ENCODE peak calls at places on chromosome 22, in nine cellular contexts. N is transverse colon; L is heart left ventricle; B is CD8-positive, alpha-beta T cell; G is endothelial cell of umbilical vein; J is lung; Y is psoas muscle; S is thoracic aorta; M is right cardiac atrium. X is an unnamed sample.
A peak's percentile ranks its signal among the peaks of the same experiment; 100 is the strongest.

GRCh38 chr22:28910575-28911278 is 27.4 kb downstream of the ZNRF3 start:
- DNase-seq in M (no peak), G (no peak), L (no peak), Y (no peak), N (no peak), B (no peak), S (no peak), J (no peak), X (no peak)

GRCh38 chr22:32591620-32592019 is 117.0 kb downstream of the FBXO7 start:
- DNase-seq in N (no peak), M (no peak), S (no peak), J (no peak), B (no peak), L (no peak), Y (no peak), G (no peak), X (no peak)

GRCh38 chr22:17430298-17430900 is 61.1 kb downstream of the CECR2 start:
- DNase-seq in B (no peak), G (no peak), S (no peak), M (no peak), N (no peak), L (no peak), J (no peak), Y (no peak), X (no peak)

GRCh38 chr22:40512426-40513136 is 123.9 kb downstream of the MRTFA start:
- DNase-seq in M (no peak), N (no peak), J (no peak), L (no peak), Y (no peak), S (no peak), B (no peak), G (no peak), X (no peak)

GRCh38 chr22:32574397-32574796 is 99.8 kb downstream of the FBXO7 start:
- DNase-seq in G (no peak), B (no peak), J (no peak), M (no peak), L (no peak), Y (no peak), N (no peak), S (no peak), X (no peak)

GRCh38 chr22:46827072-46827780 is 64.8 kb downstream of the TBC1D22A start:
- DNase-seq in J (no peak), S (no peak), B (no peak), Y (no peak), G (no peak), M (no peak), N (no peak), L (no peak), X (no peak)

GRCh38 chr22:41021655-41022454 is 70.5 kb upstream of the EP300 start:
- DNase-seq in M (peak; percentile 75), L (peak; percentile 89), S (no peak), Y (peak; percentile 88), J (peak; percentile 82), N (peak; percentile 81), G (peak; percentile 17), B (peak; percentile 74), X (peak; percentile 70)

GRCh38 chr22:25754527-25755202 is 12.7 kb downstream of the MYO18B start:
- DNase-seq in B (no peak), M (peak; percentile 87), S (peak; percentile 85), J (no peak), N (peak; percentile 38), Y (peak; percentile 95), G (peak; percentile 48), L (peak; percentile 87), X (no peak)

GRCh38 chr22:23219787-23220484 is 39.6 kb downstream of the BCR start:
- DNase-seq in S (no peak), G (peak; percentile 73), M (peak; percentile 43), N (peak; percentile 35), L (no peak), J (peak; percentile 61), Y (no peak), B (no peak), X (peak; percentile 49)

GRCh38 chr22:34975721-34976120 is 90.2 kb upstream of the ISX start:
- DNase-seq in S (no peak), L (no peak), G (no peak), M (no peak), B (no peak), Y (no peak), N (no peak), J (no peak), X (no peak)

GRCh38 chr22:18044548-18045271 is 20.3 kb upstream of the MICAL3 start:
- DNase-seq in Y (peak; percentile 76), M (peak; percentile 59), S (no peak), J (peak; percentile 38), N (no peak), G (no peak), B (no peak), L (peak; percentile 83), X (no peak)

GRCh38 chr22:35288116-35288515 is 11.6 kb upstream of the TOM1 start:
- DNase-seq in L (no peak), B (no peak), S (no peak), M (no peak), J (no peak), G (no peak), N (no peak), Y (no peak), X (no peak)

DNA sequence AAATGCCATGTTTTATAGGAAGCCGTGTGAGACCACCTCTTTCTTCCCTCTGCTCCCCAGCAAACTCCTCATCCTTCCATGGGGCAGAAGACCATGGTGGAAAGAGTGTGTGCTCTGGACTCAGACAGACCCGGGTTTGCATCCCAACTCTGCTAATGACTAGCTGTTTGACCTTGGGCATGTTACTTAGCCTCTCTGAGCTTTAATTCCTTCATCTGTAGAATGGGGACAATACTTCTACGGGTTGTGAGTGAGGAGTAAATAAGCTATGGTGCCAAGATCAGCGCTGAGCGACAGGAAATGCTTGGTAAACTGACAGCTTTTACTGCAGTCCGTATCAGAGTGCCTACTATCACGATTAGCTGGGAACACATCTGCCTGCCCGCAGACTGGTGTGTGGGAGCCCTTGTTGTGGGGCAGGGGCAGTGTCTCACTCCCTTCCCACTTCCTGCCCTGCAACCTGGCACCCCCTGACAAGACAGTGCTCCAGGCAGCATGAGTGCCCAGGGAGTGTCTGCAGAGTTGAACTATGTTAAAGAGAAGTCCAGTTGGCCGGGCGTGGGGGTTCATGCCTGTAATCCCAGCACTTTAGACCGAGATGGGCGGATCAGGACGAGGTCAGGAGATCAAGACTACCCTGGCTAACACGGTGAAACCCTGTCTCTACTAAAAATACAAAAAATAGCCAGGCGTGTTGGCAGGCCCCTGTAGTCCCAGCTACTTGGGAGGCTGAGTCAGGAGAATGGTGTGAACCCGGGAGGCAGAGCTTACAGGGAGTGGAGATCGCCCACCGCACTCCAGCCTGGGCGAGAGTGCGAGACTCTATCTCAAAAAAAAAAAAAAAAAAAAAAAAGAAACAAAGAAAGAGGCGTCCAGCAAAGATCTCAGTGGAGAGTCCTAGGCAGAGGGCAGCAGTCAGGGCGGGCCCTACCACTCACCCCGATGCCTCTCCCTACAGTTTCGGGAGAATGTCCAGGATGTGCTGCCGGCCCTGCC is 2.2 kb downstream of the SEC14L2 start:
- DNase-seq in L (no peak), B (no peak), J (no peak), S (no peak), M (no peak), Y (no peak), G (no peak), N (no peak), X (no peak)
- H3K4me3 ChIP-seq in L (no peak overlapping the region), B (peak overlapping the region; percentile 76), J (no peak overlapping the region), S (no peak overlapping the region), M (no peak overlapping the region), Y (no peak overlapping the region), G (no peak overlapping the region), N (no peak overlapping the region), X (no peak overlapping the region)

GRCh38 chr22:31244044-31244942 is 32.2 kb downstream of the LIMK2 start:
- DNase-seq in B (no peak), N (no peak), Y (peak; percentile 75), M (no peak), L (no peak), S (no peak), G (peak; percentile 82), J (no peak), X (peak; percentile 30)

GRCh38 chr22:31243339-31244043 is 31.4 kb downstream of the LIMK2 start:
- DNase-seq in B (no peak), S (no peak), G (peak; percentile 40), Y (no peak), L (no peak), J (no peak), M (no peak), N (no peak), X (no peak)

GRCh38 chr22:31240011-31240410 is 27.9 kb downstream of the LIMK2 start:
- DNase-seq in J (no peak), S (no peak), L (no peak), G (no peak), M (no peak), Y (no peak), N (no peak), B (no peak), X (no peak)

GRCh38 chr22:31241936-31242335 is 29.8 kb downstream of the LIMK2 start:
- DNase-seq in N (no peak), B (no peak), M (no peak), L (no peak), G (peak; percentile 80), Y (no peak), S (no peak), J (no peak), X (no peak)

GRCh38 chr22:31241200-31241599 is 29.1 kb downstream of the LIMK2 start:
- DNase-seq in G (peak; percentile 62), M (no peak), Y (no peak), S (no peak), B (no peak), L (no peak), N (no peak), J (no peak), X (no peak)
- H3K27me3 ChIP-seq in G (no peaks in the 10 kb centered on the region), M (no peaks in the 10 kb centered on the region), Y (no peaks in the 10 kb centered on the region), S (no peaks in the 10 kb centered on the region), B (no peaks in the 10 kb centered on the region), L (no peaks in the 10 kb centered on the region), N (no peaks in the 10 kb centered on the region), J (no peaks in the 10 kb centered on the region), X (no peaks in the 10 kb centered on the region)

DNA sequence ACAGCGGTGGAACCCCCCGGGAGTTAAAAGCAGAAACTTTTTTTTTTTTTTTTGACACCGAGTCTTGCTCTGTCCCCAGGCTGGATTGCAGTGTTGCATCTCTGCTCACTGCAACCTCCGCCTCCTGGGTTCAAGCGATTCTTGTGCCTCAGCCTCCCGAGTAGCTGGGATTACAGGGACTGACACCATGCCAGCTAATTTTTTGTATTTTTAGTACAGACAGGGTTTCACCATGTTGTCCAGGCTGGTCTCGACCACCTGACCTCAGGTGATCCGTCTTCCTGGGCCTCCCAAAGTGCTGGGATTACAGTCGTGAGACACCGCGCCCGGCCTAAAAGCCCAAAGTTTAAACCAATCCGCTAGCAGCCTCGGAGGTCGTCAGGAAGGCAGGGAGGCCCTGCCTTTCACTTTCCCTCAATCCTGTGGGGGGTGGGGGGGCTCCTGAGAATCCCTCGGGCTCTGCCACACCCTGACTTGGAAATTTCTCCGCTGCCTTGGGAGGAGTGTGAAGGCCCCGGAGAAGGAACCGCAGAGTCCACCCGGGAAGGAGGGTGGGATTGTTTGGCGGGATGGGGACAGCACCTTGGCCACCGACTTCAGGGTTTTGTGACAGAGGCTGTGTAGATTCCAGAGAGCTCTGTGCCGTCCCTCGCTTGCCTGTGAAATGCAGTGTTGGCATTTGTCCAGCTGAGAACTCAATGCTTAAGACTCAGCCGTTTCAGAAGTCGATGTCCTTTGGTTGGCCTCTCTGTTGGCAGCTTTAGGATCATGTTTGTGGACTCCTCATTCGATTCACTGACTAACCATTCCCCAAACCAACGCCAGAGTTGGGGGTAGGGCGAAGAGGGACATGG is 1.0 kb downstream of the ARHGAP8 start:
- DNase-seq in L (no peak), M (no peak), Y (no peak), J (peak; percentile 45), B (no peak), N (no peak), G (no peak), S (no peak), X (no peak)
- H3K4me3 ChIP-seq in L (no peak overlapping the region), M (no peak overlapping the region), Y (no peak overlapping the region), J (no peak overlapping the region), B (peak overlapping the region; percentile 37), N (peak overlapping the region; percentile 59), G (no peak overlapping the region), S (no peak overlapping the region), X (no peak overlapping the region)

GRCh38 chr22:44994399-44995281 is 15.2 kb downstream of the PHF21B start:
- DNase-seq in Y (no peak), N (no peak), B (no peak), J (no peak), L (no peak), G (no peak), M (no peak), S (no peak), X (no peak)
- H3K27me3 ChIP-seq in Y (no peaks in the 10 kb centered on the region), N (no peaks in the 10 kb centered on the region), B (no peaks in the 10 kb centered on the region), J (no peaks in the 10 kb centered on the region), L (no peaks in the 10 kb centered on the region), G (no peaks in the 10 kb centered on the region), M (no peaks in the 10 kb centered on the region), S (no peaks in the 10 kb centered on the region), X (no peaks in the 10 kb centered on the region)

X was measured in BE2C.